ENCODE peak calls at places on chromosomes 16 and 17, in five cellular contexts. H, W, L, G and Q are unnamed samples.

GRCh38 chr16:77221482-77221881 is 22.3 kb downstream of the SYCE1L start:
- DNase-seq in H (no peak), L (no peak), W (no peak), G (no peak), Q (no peak)

GRCh38 chr16:73616186-73616585 is 568.3 kb upstream of the ZFHX3 start:
- DNase-seq in L (no peak), H (no peak), G (no peak), W (no peak), Q (no peak)

GRCh38 chr17:42337442-42337841 is 49.1 kb downstream of the STAT5A start:
- DNase-seq in G (no peak), L (no peak), W (peak; percentile 64), H (no peak), Q (no peak)

GRCh38 chr17:51287412-51287811 is 27.1 kb downstream of the UTP18 start:
- DNase-seq in G (no peak), W (no peak), L (no peak), H (no peak), Q (no peak)

GRCh38 chr17:81345211-81346089 is 49.8 kb upstream of the BAHCC1 start:
- DNase-seq in W (peak; percentile 94), H (no peak), L (peak; percentile 32), G (peak; percentile 49), Q (peak; percentile 77)

GRCh38 chr17:6347776-6348175 is 87.1 kb downstream of the AIPL1 start:
- DNase-seq in L (no peak), H (no peak), W (no peak), G (no peak), Q (no peak)

GRCh38 chr17:51640108-51640622 is 379.8 kb downstream of the UTP18 start:
- DNase-seq in G (no peak), H (no peak), L (no peak), W (no peak), Q (no peak)

GRCh38 chr17:14325618-14326167 is 24.8 kb downstream of the HS3ST3B1 start:
- DNase-seq in W (no peak), H (no peak), G (no peak), L (no peak), Q (no peak)

GRCh38 chr17:28741358-28742349 is 2.2 kb upstream of the TRAF4 start:
- DNase-seq in L (no peak), H (no peak), G (no peak), W (no peak), Q (no peak)

GRCh38 chr17:81238815-81239713 is at the start of the genes NDUFAF8 and TEPSIN:
- DNase-seq in L (peak; percentile 87), G (peak; percentile 94), H (peak; percentile 94), W (peak; percentile 98), Q (peak; percentile 99)

GRCh38 chr16:11152205-11152604 is 103.8 kb downstream of the SOCS1 start:
- DNase-seq in L (no peak), H (no peak), G (no peak), W (no peak), Q (no peak)

GRCh38 chr17:4800462-4801185 is 1.5 kb downstream of the C17orf114 start:
- DNase-seq in W (no peak), H (no peak), G (no peak), L (no peak), Q (no peak)

GRCh38 chr17:61510991-61511390 is 58.8 kb downstream of the TBX4 start:
- DNase-seq in H (no peak), W (no peak), G (no peak), L (no peak), Q (no peak)

GRCh38 chr17:61205406-61205805 is 194.2 kb upstream of the TBX2 start:
- DNase-seq in G (no peak), W (no peak), L (no peak), H (no peak), Q (no peak)

GRCh38 chr16:88854306-88855111 is 2.2 kb downstream of the GALNS start:
- DNase-seq in G (peak; percentile 19), L (no peak), W (peak; percentile 68), H (no peak), Q (no peak)

GRCh38 chr17:79027925-79028491 is 4.0 kb downstream of the C1QTNF1 start:
- DNase-seq in W (peak; percentile 83), L (no peak), G (no peak), H (no peak), Q (no peak)

GRCh38 chr16:3215601-3216262 is 19.2 kb downstream of the ZNF200 start:
- DNase-seq in W (no peak), H (no peak), L (no peak), G (no peak), Q (no peak)

GRCh38 chr17:62309381-62309780 is 71.0 kb upstream of the EFCAB3 start:
- DNase-seq in W (no peak), H (no peak), L (no peak), G (no peak), Q (no peak)

GRCh38 chr17:60372790-60373483 is 19.0 kb downstream of the USP32 start:
- DNase-seq in L (no peak), W (no peak), G (no peak), H (no peak), Q (no peak)

GRCh38 chr17:79970576-79971068 is 65.0 kb downstream of the TBC1D16 start:
- DNase-seq in W (no peak), H (no peak), L (no peak), G (peak; percentile 24), Q (no peak)

GRCh38 chr16:12796498-12796897 is 7.2 kb downstream of the CPPED1 start:
- DNase-seq in G (no peak), H (no peak), L (no peak), W (no peak), Q (no peak)

DNA sequence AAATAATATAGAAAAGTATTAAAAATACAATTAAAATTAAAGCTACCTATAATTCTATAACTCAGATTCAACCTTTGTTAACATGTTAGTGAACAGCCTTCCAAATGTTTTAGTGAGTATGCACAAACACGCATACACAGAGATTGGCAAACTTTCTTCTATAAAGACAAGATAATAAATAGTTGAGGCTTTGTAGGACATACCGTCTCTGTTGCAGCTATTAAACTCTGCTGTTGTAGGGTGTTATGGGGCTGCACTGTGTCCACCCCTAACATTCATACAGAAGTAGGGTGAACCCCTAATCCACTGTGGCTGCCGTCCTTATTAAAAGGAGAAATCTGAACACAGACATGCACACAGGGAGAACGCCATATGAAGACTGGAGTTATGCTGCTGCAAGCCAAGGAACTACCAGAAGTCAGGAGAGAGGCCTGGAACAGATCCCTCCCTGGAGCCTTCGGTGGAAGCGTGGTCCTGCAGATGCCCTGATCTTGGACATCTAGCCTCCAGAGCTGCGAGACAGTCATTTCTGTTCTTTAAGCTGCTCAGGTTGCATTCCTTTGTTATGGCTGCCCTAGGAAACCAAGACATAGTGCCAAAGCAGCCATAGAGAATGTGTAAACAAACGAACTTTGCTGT is 383.2 kb downstream of the GRIN2A start:
- DNase-seq in G (no peak), W (no peak), H (no peak), L (no peak), Q (no peak)
- H3K4me1 ChIP-seq in G (no peaks in the 10 kb centered on the region), W (no peaks in the 10 kb centered on the region), H (no peaks in the 10 kb centered on the region), L (no peaks in the 10 kb centered on the region), Q (no peaks in the 10 kb centered on the region)

DNA sequence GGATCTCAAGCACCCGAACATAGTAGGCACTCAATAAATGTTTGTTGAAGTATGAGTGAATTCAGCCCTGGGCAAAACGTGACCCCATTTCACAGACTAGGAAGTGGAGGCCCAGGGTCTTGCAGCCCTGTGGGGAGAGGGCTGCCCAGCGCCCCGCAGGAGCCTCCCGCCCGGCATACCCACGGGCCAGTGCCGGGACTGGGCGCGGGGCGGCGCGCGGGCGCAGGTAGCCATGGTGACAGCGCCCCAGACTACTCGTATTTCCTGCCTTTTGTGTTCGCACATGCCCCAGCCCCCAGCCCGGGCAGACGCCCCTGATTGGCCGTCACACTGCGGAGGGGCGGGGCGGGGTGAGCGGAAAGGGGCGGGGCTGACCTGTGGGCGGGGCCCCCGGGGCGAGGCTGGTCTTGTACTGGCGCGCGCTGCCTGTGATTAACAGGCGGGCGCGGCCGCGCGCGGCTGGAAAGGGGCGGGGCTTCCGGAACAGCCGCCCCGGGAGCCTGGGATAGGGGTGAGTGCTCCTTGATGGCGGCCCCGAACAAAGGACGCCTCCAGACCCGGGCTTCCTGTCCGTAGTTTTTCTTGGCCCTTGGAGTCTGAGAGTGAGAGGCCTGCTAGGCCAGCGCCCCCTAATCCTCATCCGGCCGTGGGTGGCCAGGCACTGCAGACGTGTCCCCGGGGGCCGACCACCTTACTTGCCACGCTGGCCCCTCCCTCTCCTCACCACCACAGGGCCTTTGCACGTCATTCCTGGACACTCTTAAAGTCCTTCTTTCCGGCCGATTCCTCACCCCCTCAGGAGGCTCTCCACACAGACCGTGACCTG is 71.0 kb downstream of the RAI1 start:
- DNase-seq in L (peak; percentile 88), G (peak; percentile 96), H (peak; percentile 94), W (peak; percentile 97), Q (peak; percentile 96)
- H3K4me1 ChIP-seq in L (peaks cover 29% of the 10 kb centered on the region), G (peaks cover 65% of the 10 kb centered on the region), H (peaks cover 7% of the 10 kb centered on the region), W (no peaks in the 10 kb centered on the region), Q (peaks cover 7% of the 10 kb centered on the region)

GRCh38 chr16:21646091-21646490 is 6.3 kb downstream of the IGSF6 start:
- DNase-seq in H (no peak), L (no peak), G (no peak), W (no peak), Q (no peak)

GRCh38 chr16:21649196-21649595 is 3.2 kb downstream of the IGSF6 start:
- DNase-seq in L (no peak), G (no peak), W (no peak), H (no peak), Q (no peak)

GRCh38 chr16:21647562-21648164 is 4.7 kb downstream of the IGSF6 start:
- DNase-seq in L (no peak), G (no peak), W (no peak), H (no peak), Q (no peak)

GRCh38 chr16:21645261-21645721 is 7.1 kb downstream of the IGSF6 start:
- DNase-seq in L (no peak), W (no peak), G (no peak), H (no peak), Q (no peak)

DNA sequence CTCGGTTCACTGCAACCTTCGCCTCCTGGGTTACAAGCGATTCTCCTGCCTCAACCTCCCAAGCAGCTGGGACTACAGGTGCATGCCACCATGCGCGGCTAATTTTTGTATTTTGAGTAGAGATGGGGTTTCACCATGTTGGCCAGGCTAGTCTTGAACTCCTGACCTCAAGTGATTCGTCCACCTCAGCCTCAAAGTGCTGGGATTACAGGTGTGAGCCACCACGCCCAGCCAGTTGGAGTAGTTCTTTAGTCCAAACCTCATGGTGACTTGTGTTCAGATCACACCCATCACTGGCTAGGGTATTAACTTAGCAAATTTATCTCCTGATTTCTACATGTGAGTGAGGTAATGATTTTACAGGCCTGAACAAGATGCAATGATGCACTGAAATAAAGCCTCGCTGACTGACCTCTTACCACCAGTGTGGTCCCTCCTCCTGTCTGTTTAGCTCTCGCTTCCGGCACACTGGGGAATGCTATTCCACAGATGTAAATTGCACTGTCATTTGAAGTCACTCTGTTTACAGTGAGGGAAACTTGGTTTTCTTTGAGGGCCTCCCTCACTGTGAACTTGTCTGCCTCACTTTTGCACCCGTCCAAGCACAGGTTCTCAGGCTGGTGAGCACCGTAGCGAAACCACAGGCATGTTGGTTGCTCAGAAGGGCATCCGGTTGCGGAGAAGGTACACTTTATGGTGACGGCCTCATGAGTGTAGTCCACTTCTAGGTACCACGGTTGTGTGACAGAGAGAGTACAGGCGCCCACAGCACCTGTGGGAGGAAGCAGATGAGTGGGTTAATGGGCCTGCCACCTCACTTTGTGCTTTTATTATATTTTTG is 5.5 kb downstream of the IGSF6 start:
- DNase-seq in H (no peak), L (no peak), G (peak; percentile 54), W (no peak), Q (no peak)
- H3K4me1 ChIP-seq in H (no peaks in the 10 kb centered on the region), L (no peaks in the 10 kb centered on the region), G (peaks cover 57% of the 10 kb centered on the region), W (no peaks in the 10 kb centered on the region), Q (no peaks in the 10 kb centered on the region)

DNA sequence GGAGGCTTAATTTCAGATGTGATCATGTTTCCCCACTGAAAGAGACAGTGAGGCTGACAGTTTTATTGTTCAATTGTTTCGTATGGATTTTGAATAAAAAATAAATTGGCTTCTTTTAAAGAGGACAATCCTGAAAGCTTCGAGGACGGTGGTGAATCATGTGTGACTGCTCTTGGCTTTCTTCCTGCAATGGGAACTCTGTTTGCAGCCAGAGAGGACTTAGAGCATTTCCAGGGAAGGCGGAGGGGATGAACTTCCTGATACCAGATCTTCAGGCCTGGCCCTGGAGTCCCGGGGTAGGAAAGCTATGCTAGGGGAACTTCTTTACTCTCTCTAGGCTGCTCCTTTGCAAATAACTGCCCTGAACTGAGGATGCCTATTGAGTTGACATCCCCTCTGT is 72.7 kb upstream of the C16orf82 start:
- DNase-seq in W (no peak), L (no peak), G (no peak), H (no peak), Q (no peak)
- H3K4me1 ChIP-seq in W (no peaks in the 10 kb centered on the region), L (no peaks in the 10 kb centered on the region), G (no peaks in the 10 kb centered on the region), H (no peaks in the 10 kb centered on the region), Q (no peaks in the 10 kb centered on the region)